ENCODE peak calls at places on chromosomes 11 and 22, in ten cellular contexts. U is stomach; L is T-helper 22 cell; Y is stimulated activated CD8-positive, alpha-beta memory T cell treated with anti-CD3 and anti-CD28 coated beads, Interleukin-4, amount 100 ng/mL, for 48 hours; Q is PC-9; J is CD8-positive, alpha-beta T cell; H is activated T-helper 1 cell treated with Interleukin-2 at 50 U/mL for 16 hours; M is HS-27A; O is EH; S is fibroblast of pulmonary artery. E is an unnamed sample.

GRCh38 chr11:83827520-83827919 is 541.4 kb upstream of the CCDC90B start:
- DNase-seq in S (peak), L (no peak), O (peak), H (no peak), J (no peak), Q (peak), M (no peak), U (no peak), Y (no peak), E (no peak)

GRCh38 chr11:43579919-43580276 is 100.6 kb upstream of the HSD17B12 start:
- DNase-seq in O (no peak), S (no peak), Q (no peak), J (no peak), Y (no peak), L (no peak), M (no peak), U (no peak), H (no peak), E (no peak)

GRCh38 chr22:37777122-37777687 is 30.5 kb upstream of the GCAT start:
- DNase-seq in S (peak), M (peak), Y (no peak), J (no peak), H (no peak), U (peak), Q (peak), O (peak), L (no peak), E (peak)

GRCh38 chr11:68927280-68928107 is 23.8 kb downstream of the IGHMBP2 start:
- DNase-seq in Y (no peak), L (no peak), O (no peak), J (no peak), H (no peak), S (peak), U (peak), Q (no peak), M (no peak), E (no peak)

GRCh38 chr11:64650923-64651523 is 60.0 kb downstream of the SLC22A12 start:
- DNase-seq in S (peak), U (no peak), H (no peak), Q (no peak), J (no peak), Y (no peak), O (peak), M (no peak), L (no peak), E (peak)

GRCh38 chr11:96620464-96621044 is 230.7 kb downstream of the JRKL start:
- DNase-seq in J (no peak), Q (peak), M (no peak), O (no peak), Y (no peak), H (no peak), S (peak), U (no peak), L (no peak), E (no peak)

GRCh38 chr11:31702966-31703365 is 108.2 kb downstream of the PAX6 start:
- DNase-seq in L (no peak), Q (no peak), Y (no peak), S (peak), J (no peak), U (no peak), M (no peak), H (no peak), O (peak), E (no peak)

GRCh38 chr22:20013382-20013871 is 3.2 kb downstream of the ARVCF start:
- DNase-seq in Q (no peak), U (peak), J (no peak), H (no peak), L (no peak), M (no peak), Y (peak), S (peak), O (peak), E (no peak)

GRCh38 chr22:33888821-33889220 is 31.5 kb downstream of the LARGE1 start:
- DNase-seq in O (no peak), U (no peak), Q (no peak), H (no peak), Y (no peak), S (no peak), M (no peak), J (no peak), L (no peak), E (no peak)

GRCh38 chr11:56624661-56625110 is 10.0 kb upstream of the OR5M1 start:
- DNase-seq in S (peak), L (no peak), Q (peak), J (no peak), M (peak), H (no peak), O (peak), U (no peak), Y (no peak), E (no peak)

GRCh38 chr11:92296138-92296515 is 71.5 kb downstream of the FAT3 start:
- DNase-seq in U (no peak), O (peak), L (no peak), M (no peak), S (peak), Q (peak), J (no peak), H (no peak), Y (no peak), E (no peak)

GRCh38 chr22:30054067-30054763 is 26.0 kb upstream of the HORMAD2 start:
- DNase-seq in O (no peak), L (no peak), U (no peak), J (no peak), Y (no peak), M (no peak), H (no peak), S (no peak), Q (no peak), E (no peak)

GRCh38 chr11:41659990-41660389 is 200.5 kb upstream of the LRRC4C start:
- DNase-seq in J (no peak), U (no peak), Q (no peak), H (no peak), S (peak), Y (no peak), L (no peak), M (no peak), O (no peak), E (no peak)

E was measured in HCT116.